ENCODE peak calls at places on chromosomes 2 and 18, in eight cellular contexts. C is foreskin fibroblast; Z is psoas muscle; K is NB4; X is CD8-positive, alpha-beta T cell; Y is progenitor cell of endocrine pancreas; E is nephron progenitor cell; Q is coronary artery. B is an unnamed sample.

GRCh38 chr18:48957136-48957535 is 6.4 kb upstream of the SMAD7 start:
- DNase-seq in C (no peak), Z (no peak), K (no peak), X (no peak), Y (no peak), E (no peak), Q (peak; percentile 61), B (no peak)

GRCh38 chr18:74745658-74746403 is 148.2 kb downstream of the ZNF407 start:
- DNase-seq in C (peak; percentile 65), Z (no peak), K (no peak), X (no peak), Y (no peak), E (no peak), Q (no peak), B (no peak)

GRCh38 chr2:26767129-26767528 is 3.0 kb downstream of the SLC35F6 start:
- DNase-seq in C (no peak), Z (no peak), K (no peak), X (no peak), Y (no peak), E (no peak), Q (no peak), B (no peak)

GRCh38 chr2:101396352-101396717 is 9.0 kb upstream of the CREG2 start:
- DNase-seq in C (peak; percentile 89), Z (no peak), K (no peak), X (no peak), Y (no peak), E (no peak), Q (no peak), B (peak; percentile 57)

GRCh38 chr18:48781041-48781989 is 169.4 kb downstream of the SMAD7 start:
- DNase-seq in C (peak; percentile 34), Z (peak; percentile 78), K (no peak), X (no peak), Y (peak; percentile 34), E (peak; percentile 67), Q (peak; percentile 99), B (no peak)

GRCh38 chr2:109196081-109196875 is 67.3 kb downstream of the SH3RF3 start:
- DNase-seq in C (no peak), Z (no peak), K (no peak), X (no peak), Y (no peak), E (no peak), Q (no peak), B (no peak)

GRCh38 chr2:16141641-16141921 is 201.2 kb downstream of the MYCN start:
- DNase-seq in C (no peak), Z (no peak), K (no peak), X (no peak), Y (no peak), E (no peak), Q (no peak), B (no peak)

GRCh38 chr2:78420132-78420531 is 605.4 kb upstream of the REG3G start:
- DNase-seq in C (no peak), Z (no peak), K (no peak), X (no peak), Y (no peak), E (no peak), Q (no peak), B (no peak)

GRCh38 chr2:145587922-145588321 is 1068.0 kb upstream of the ZEB2 start:
- DNase-seq in C (no peak), Z (no peak), K (no peak), X (no peak), Y (no peak), E (no peak), Q (no peak), B (no peak)

GRCh38 chr18:58247363-58247834 is 203.4 kb downstream of the NEDD4L start:
- DNase-seq in C (no peak), Z (no peak), K (no peak), X (no peak), Y (no peak), E (peak; percentile 40), Q (no peak), B (no peak)

GRCh38 chr18:24271381-24272331 is 126.0 kb downstream of the OSBPL1A start:
- DNase-seq in C (peak; percentile 71), Z (peak; percentile 77), K (peak; percentile 66), X (no peak), Y (peak; percentile 74), E (peak; percentile 78), Q (peak; percentile 85), B (peak; percentile 43)

GRCh38 chr2:206160807-206161179 is 1.1 kb downstream of the EEF1B2 start:
- DNase-seq in C (no peak), Z (no peak), K (peak; percentile 42), X (no peak), Y (no peak), E (no peak), Q (no peak), B (no peak)

GRCh38 chr2:158984554-158985207 is 16.2 kb downstream of the TANC1 start:
- DNase-seq in C (no peak), Z (no peak), K (no peak), X (no peak), Y (no peak), E (no peak), Q (no peak), B (no peak)

GRCh38 chr2:95122197-95122551 is 566 bp upstream of the MRPS5 start:
- DNase-seq in C (no peak), Z (no peak), K (no peak), X (no peak), Y (no peak), E (no peak), Q (no peak), B (no peak)

GRCh38 chr2:109382946-109383345 is 230.8 kb downstream of the SEPTIN10 start:
- DNase-seq in C (peak; percentile 72), Z (peak; percentile 59), K (no peak), X (no peak), Y (no peak), E (no peak), Q (peak; percentile 82), B (peak; percentile 45)

GRCh38 chr18:32763306-32763705 is 9.5 kb downstream of the KLHL14 start:
- DNase-seq in C (no peak), Z (no peak), K (no peak), X (no peak), Y (no peak), E (no peak), Q (no peak), B (no peak)

GRCh38 chr2:224284134-224284946 is 117.6 kb downstream of the FAM124B start:
- DNase-seq in C (peak; percentile 20), Z (no peak), K (peak; percentile 47), X (no peak), Y (no peak), E (peak; percentile 27), Q (no peak), B (no peak)

GRCh38 chr18:27967938-27968803 is 208.8 kb downstream of the CDH2 start:
- DNase-seq in C (no peak), Z (no peak), K (no peak), X (no peak), Y (no peak), E (no peak), Q (no peak), B (no peak)

DNA sequence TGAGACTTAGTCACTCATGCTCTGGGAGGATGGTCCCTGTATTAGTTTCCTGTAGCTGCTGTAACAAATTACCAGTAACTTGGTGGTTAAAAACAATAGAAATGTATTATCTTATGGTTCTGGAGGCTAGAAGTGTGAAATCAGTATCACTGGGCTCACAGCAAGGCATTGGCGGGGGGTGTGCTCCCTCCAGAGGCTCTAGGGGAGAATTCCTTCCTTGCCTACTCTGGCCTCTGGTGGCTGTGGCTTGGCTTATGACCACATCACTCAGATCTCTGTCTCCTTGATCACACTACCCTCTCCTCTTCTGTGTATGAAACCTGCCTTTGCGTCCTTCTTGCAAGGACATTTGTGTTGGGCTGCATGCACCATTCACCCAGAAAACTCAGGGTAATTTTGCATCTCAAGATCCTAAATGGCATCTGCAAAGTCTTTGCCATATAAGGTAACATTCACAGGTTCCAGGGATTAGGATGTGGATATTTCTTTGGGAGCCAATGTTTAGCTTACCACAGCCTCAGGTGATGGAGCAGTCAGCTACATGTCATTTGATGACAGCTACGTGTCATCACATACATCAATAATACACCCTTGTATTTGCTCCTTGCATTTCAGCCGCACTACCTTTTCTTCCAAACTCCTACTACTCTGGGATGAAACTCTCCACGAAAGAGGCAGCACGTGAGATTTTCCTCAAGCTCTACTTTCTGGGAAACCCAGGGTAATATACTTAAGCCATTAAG is 49.6 kb upstream of the POU3F3 start:
- DNase-seq in C (no peak), Z (no peak), K (no peak), X (no peak), Y (no peak), E (no peak), Q (no peak), B (no peak)
- TF ChIP-seq CTCF in C (no peak), Z (peak; percentile 5), K (no peak), X (no peak), Y (peak; percentile 15), E (no peak), Q (no peak), B (no peak)

GRCh38 chr2:157751462-157752058 is 122.9 kb upstream of the ACVR1C start:
- DNase-seq in C (no peak), Z (peak; percentile 47), K (peak; percentile 24), X (no peak), Y (no peak), E (peak; percentile 6), Q (no peak), B (no peak)
- TF ChIP-seq CTCF in C (no peak), Z (no peak), K (peak; percentile 35), X (no peak), Y (peak; percentile 36), E (no peak), Q (no peak), B (no peak)

DNA sequence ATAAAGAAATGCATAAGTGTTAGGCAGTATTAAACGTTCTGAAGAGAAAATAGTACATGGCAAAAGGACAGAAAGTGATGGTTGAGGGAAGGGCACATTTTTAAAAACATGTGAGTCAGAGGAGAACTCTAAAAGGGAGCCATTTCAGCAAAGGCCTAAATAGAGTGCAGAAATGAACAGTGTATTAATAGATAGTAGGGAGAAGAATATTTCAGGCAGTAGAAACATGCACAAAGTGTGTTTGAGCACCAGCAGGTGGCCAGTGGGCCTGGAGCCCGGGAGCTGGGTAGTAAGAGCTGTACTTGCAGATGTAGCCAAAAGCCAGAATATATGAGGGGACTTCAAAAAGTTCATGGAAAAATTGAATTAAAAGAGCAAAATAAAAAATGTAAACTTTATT is 288.1 kb upstream of the FIGN start:
- DNase-seq in C (no peak), Z (no peak), K (no peak), X (no peak), Y (no peak), E (no peak), Q (no peak), B (no peak)
- TF ChIP-seq CTCF in C (no peak), Z (no peak), K (no peak), X (no peak), Y (no peak), E (no peak), Q (no peak), B (no peak)

GRCh38 chr18:51165296-51165695 is 32.2 kb downstream of the MEX3C start:
- DNase-seq in C (no peak), Z (no peak), K (no peak), X (no peak), Y (no peak), E (no peak), Q (no peak), B (no peak)

GRCh38 chr18:51168960-51169662 is 28.4 kb downstream of the MEX3C start:
- DNase-seq in C (no peak), Z (no peak), K (no peak), X (no peak), Y (no peak), E (no peak), Q (no peak), B (no peak)

GRCh38 chr18:51170689-51171088 is 26.8 kb downstream of the MEX3C start:
- DNase-seq in C (no peak), Z (no peak), K (no peak), X (no peak), Y (no peak), E (no peak), Q (no peak), B (no peak)

GRCh38 chr18:51169731-51170130 is 27.8 kb downstream of the MEX3C start:
- DNase-seq in C (no peak), Z (no peak), K (no peak), X (no peak), Y (no peak), E (no peak), Q (no peak), B (no peak)

GRCh38 chr18:51168031-51168742 is 29.3 kb downstream of the MEX3C start:
- DNase-seq in C (no peak), Z (no peak), K (peak; percentile 25), X (no peak), Y (no peak), E (no peak), Q (no peak), B (no peak)
- TF ChIP-seq CTCF in C (no peak), Z (no peak), K (peak; percentile 16), X (no peak), Y (no peak), E (no peak), Q (no peak), B (no peak)

B was measured in AG09319.